ENCODE peak calls at places on chromosome 6, in ten cellular contexts. T is tibial nerve; V is ELF-1; Z is ovary; J is HT1080; G is ascending aorta; U is activated naive CD4-positive, alpha-beta T cell; K is foreskin melanocyte; P is GF-D8; S is GM13976. B is an unnamed sample.

GRCh38 chr6:105319331-105319730 is 83.6 kb downstream of the PREP start:
- DNase-seq in T (no peak), G (no peak), P (no peak), S (no peak), Z (no peak), V (no peak), U (no peak), K (peak), J (peak), B (no peak)

GRCh38 chr6:170165085-170165484 is 125.8 kb downstream of the DLL1 start:
- DNase-seq in T (no peak), P (no peak), K (no peak), Z (no peak), S (no peak), J (no peak), V (peak), G (no peak), U (no peak), B (no peak)

GRCh38 chr6:71287038-71287437 is 1.6 kb upstream of the OGFRL1 start:
- DNase-seq in T (peak), G (no peak), K (no peak), V (no peak), Z (no peak), J (no peak), U (no peak), S (peak), P (no peak), B (peak)

GRCh38 chr6:161236091-161236633 is 37.7 kb downstream of the AGPAT4 start:
- DNase-seq in K (no peak), S (peak), T (no peak), J (no peak), Z (no peak), P (no peak), U (no peak), G (no peak), V (no peak), B (no peak)

GRCh38 chr6:109512271-109512817 is 29.3 kb upstream of the ZBTB24 start:
- DNase-seq in G (no peak), K (no peak), Z (no peak), T (no peak), S (no peak), P (no peak), V (no peak), U (no peak), J (no peak), B (no peak)

GRCh38 chr6:98633886-98634285 is 200.5 kb upstream of the POU3F2 start:
- DNase-seq in U (no peak), S (no peak), K (no peak), V (no peak), G (no peak), J (peak), Z (no peak), P (no peak), T (no peak), B (no peak)

GRCh38 chr6:121823437-121823851 is 388.0 kb downstream of the GJA1 start:
- DNase-seq in Z (no peak), G (no peak), J (peak), P (no peak), T (no peak), U (no peak), S (no peak), V (peak), K (no peak), B (no peak)

GRCh38 chr6:34352305-34352937 is 40.0 kb downstream of the NUDT3 start:
- DNase-seq in J (no peak), V (no peak), P (no peak), S (no peak), U (no peak), T (no peak), Z (no peak), G (no peak), K (no peak), B (no peak)

GRCh38 chr6:98576811-98577210 is 257.6 kb upstream of the POU3F2 start:
- DNase-seq in T (no peak), G (no peak), V (no peak), U (no peak), P (no peak), S (no peak), Z (no peak), K (no peak), J (no peak), B (no peak)

GRCh38 chr6:70547313-70547712 is 19.4 kb upstream of the SDHAF4 start:
- DNase-seq in U (no peak), S (no peak), Z (no peak), T (no peak), K (peak), G (no peak), V (no peak), P (no peak), J (peak), B (no peak)

GRCh38 chr6:7914991-7915789 is 4.6 kb upstream of the TXNDC5 start:
- DNase-seq in P (peak), T (no peak), K (no peak), U (no peak), J (peak), G (no peak), S (no peak), V (no peak), Z (no peak), B (no peak)

GRCh38 chr6:144286503-144287393 is 1.6 kb downstream of the UTRN start:
- DNase-seq in Z (peak), K (peak), S (no peak), J (peak), T (peak), V (peak), U (no peak), P (peak), G (no peak), B (peak)

GRCh38 chr6:95819939-95820338 is 195.8 kb upstream of the FUT9 start:
- DNase-seq in K (no peak), P (no peak), G (no peak), Z (no peak), U (no peak), S (no peak), T (no peak), V (peak), J (peak), B (no peak)

GRCh38 chr6:130132286-130132701 is 90.5 kb downstream of the SAMD3 start:
- DNase-seq in Z (no peak), J (no peak), G (no peak), T (no peak), S (peak), V (no peak), P (no peak), K (no peak), U (no peak), B (no peak)

GRCh38 chr6:112144145-112144926 is 56.9 kb downstream of the FAM229B start:
- DNase-seq in S (no peak), Z (no peak), K (no peak), U (no peak), J (no peak), P (no peak), V (no peak), T (no peak), G (no peak), B (no peak)

GRCh38 chr6:133132092-133132491 is 109.1 kb upstream of the EYA4 start:
- DNase-seq in G (no peak), T (no peak), P (no peak), J (no peak), U (no peak), Z (no peak), K (no peak), V (no peak), S (no peak), B (no peak)

GRCh38 chr6:116556814-116557403 is 3.4 kb downstream of the CALHM4 start:
- DNase-seq in J (no peak), P (no peak), V (no peak), Z (no peak), S (no peak), T (no peak), K (no peak), U (no peak), G (no peak), B (no peak)

GRCh38 chr6:25945175-25945574 is 14.7 kb upstream of the SLC17A2 start:
- DNase-seq in V (no peak), T (no peak), K (no peak), J (no peak), G (no peak), S (peak), U (no peak), Z (no peak), P (no peak), B (no peak)

GRCh38 chr6:155174576-155175174 is 89.1 kb upstream of the CLDN20 start:
- DNase-seq in G (no peak), K (peak), J (peak), S (peak), T (no peak), P (peak), U (peak), Z (no peak), V (peak), B (peak)

B was measured in GDM1.